ENCODE peak calls at places on chromosomes 2 and 18, in seven cellular contexts. N, B, E, X, F, L and U are unnamed samples.

GRCh38 chr2:97900806-97901205 is 94.9 kb downstream of the TMEM131 start:
- DNase-seq in F (no peak), N (no peak), E (no peak), B (no peak), X (no peak), L (no peak), U (no peak)

GRCh38 chr2:72148391-72148974 is 821 bp upstream of the CYP26B1 start:
- DNase-seq in L (no peak), B (peak; percentile 15), X (peak; percentile 25), N (peak; percentile 47), F (no peak), E (peak; percentile 79), U (no peak)

GRCh38 chr2:8310557-8311455 is 371.1 kb upstream of the ID2 start:
- DNase-seq in X (no peak), E (no peak), L (no peak), N (no peak), B (no peak), F (no peak), U (no peak)

GRCh38 chr2:78125042-78125441 is 602.9 kb upstream of the LRRTM4 start:
- DNase-seq in E (no peak), L (no peak), F (no peak), X (no peak), N (no peak), B (no peak), U (no peak)

GRCh38 chr2:168694876-168695275 is 107.6 kb upstream of the NOSTRIN start:
- DNase-seq in X (no peak), F (no peak), E (no peak), N (no peak), B (no peak), L (no peak), U (no peak)

GRCh38 chr2:197261808-197262226 is 48.8 kb downstream of the ANKRD44 start:
- DNase-seq in N (no peak), E (no peak), X (no peak), F (no peak), B (no peak), L (no peak), U (no peak)

GRCh38 chr2:204897561-204897960 is 352.3 kb downstream of the PARD3B start:
- DNase-seq in N (no peak), B (no peak), E (no peak), X (no peak), L (no peak), F (no peak), U (no peak)

GRCh38 chr18:79567481-79568147 is 112.0 kb upstream of the CTDP1 start:
- DNase-seq in L (no peak), F (no peak), X (no peak), N (no peak), B (peak; percentile 66), E (peak; percentile 65), U (no peak)

GRCh38 chr2:216925632-216926366 is 65.9 kb upstream of the TNP1 start:
- DNase-seq in N (no peak), L (no peak), B (no peak), F (no peak), E (no peak), X (no peak), U (no peak)

GRCh38 chr2:221569342-221570278 is 2.5 kb downstream of the EPHA4 start:
- DNase-seq in X (no peak), E (no peak), N (no peak), B (no peak), L (no peak), F (no peak), U (no peak)

GRCh38 chr18:3634250-3634939 is 184.4 kb downstream of the TGIF1 start:
- DNase-seq in L (no peak), E (no peak), F (no peak), N (no peak), X (no peak), B (no peak), U (no peak)

GRCh38 chr2:46983065-46983801 is 67.6 kb upstream of the MCFD2 start:
- DNase-seq in L (no peak), F (peak; percentile 61), N (peak; percentile 41), B (no peak), E (no peak), X (peak; percentile 33), U (peak; percentile 67)

GRCh38 chr18:3319399-3319798 is 57.5 kb downstream of the MYL12B start:
- DNase-seq in L (no peak), N (no peak), E (peak; percentile 58), X (no peak), B (no peak), F (no peak), U (no peak)

GRCh38 chr2:60555066-60555793 is 1.8 kb upstream of the BCL11A start:
- DNase-seq in E (peak; percentile 90), X (peak; percentile 72), B (peak; percentile 48), L (peak; percentile 36), F (no peak), N (peak; percentile 34), U (peak; percentile 39)

GRCh38 chr2:239724194-239724849 is 300.8 kb downstream of the NDUFA10 start:
- DNase-seq in F (no peak), E (peak; percentile 47), X (peak; percentile 16), B (no peak), N (no peak), L (no peak), U (no peak)

GRCh38 chr2:76825409-76825970 is 696.7 kb downstream of the LRRTM4 start:
- DNase-seq in N (no peak), X (no peak), F (no peak), E (no peak), B (no peak), L (no peak), U (no peak)

GRCh38 chr2:164692114-164692513 is 70.8 kb upstream of the GRB14 start:
- DNase-seq in B (no peak), L (no peak), N (no peak), F (no peak), X (no peak), E (no peak), U (no peak)

GRCh38 chr2:120298173-120298835 is 45.7 kb downstream of the RALB start:
- DNase-seq in B (no peak), X (no peak), L (no peak), N (peak; percentile 34), E (no peak), F (no peak), U (no peak)

GRCh38 chr2:200741468-200742202 is 70.1 kb upstream of the BZW1 start:
- DNase-seq in E (peak; percentile 33), X (peak; percentile 65), B (no peak), L (no peak), F (no peak), N (no peak), U (no peak)

GRCh38 chr2:101150306-101151140 is 659 bp downstream of the TBC1D8 start:
- DNase-seq in F (peak; percentile 61), L (no peak), N (peak; percentile 48), X (peak; percentile 57), B (no peak), E (peak; percentile 90), U (peak; percentile 23)

GRCh38 chr18:2237706-2238105 is 333.6 kb downstream of the METTL4 start:
- DNase-seq in N (no peak), F (no peak), X (no peak), L (no peak), B (no peak), E (no peak), U (no peak)

DNA sequence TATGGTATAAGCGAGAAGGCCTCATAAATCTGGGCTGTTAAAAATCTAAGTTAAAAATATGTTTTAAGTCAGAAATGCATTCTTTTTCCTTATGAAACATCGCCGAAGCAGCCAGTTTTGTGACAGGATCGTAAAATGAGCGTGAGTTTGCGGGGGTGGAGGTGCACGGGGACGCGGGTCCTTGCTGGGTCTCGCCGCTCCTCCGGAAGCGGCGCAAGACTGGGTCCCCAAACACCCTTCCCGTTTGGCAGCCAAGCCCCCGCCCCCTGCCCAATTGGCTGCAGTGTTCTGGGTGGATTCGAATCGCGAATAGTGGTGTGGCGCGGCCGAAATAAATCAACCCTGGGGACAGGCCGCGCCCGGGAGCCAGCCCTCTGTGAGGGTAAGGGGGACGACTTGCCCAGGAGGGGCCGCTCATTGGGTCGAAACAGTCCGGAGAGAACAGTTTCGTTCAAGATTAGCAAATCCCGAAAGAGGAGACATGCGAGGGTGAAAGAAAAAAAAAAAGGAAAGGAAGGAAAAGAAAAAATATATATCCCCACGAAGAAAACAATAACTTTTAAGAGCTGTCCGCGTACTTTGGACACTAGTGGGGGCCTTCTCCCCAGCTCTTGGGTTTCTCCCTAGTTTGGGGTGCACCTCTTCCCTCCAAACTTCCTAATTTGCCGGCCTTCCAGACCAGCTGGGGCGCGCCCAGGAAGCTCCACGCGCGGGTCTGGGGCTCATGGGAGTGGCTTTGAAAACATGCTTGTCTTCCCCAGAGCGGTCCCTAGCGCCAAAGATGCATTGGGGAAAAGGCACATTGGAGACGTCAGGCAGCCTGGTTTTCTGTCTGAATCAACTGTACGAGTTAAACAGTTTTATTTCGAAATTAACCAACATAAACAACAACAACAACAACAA is 3.1 kb upstream of the GATA6 start:
- DNase-seq in E (peak; percentile 85), X (peak; percentile 69), L (no peak), N (no peak), B (no peak), F (no peak), U (no peak)
- TF ChIP-seq POLR2A in E (peak; percentile 69), X (no peak), L (no peak), N (no peak), B (no peak), F (no peak), U (no peak)

GRCh38 chr2:73984203-73984921 is at the start of gene TET3:
- DNase-seq in N (peak; percentile 86), E (peak; percentile 94), B (no peak), L (no peak), F (peak; percentile 64), X (peak; percentile 67), U (peak; percentile 66)
- TF ChIP-seq POLR2AphosphoS5 in N (no peak), E (no peak), B (no peak), L (no peak), F (no peak), X (no peak), U (no peak)

GRCh38 chr2:30266705-30267104 is 35.4 kb downstream of the LBH start:
- DNase-seq in N (no peak), B (no peak), L (no peak), F (no peak), E (no peak), X (no peak), U (no peak)
- TF ChIP-seq POLR2A in N (no peak), B (no peak), L (no peak), F (no peak), E (no peak), X (no peak), U (no peak)

DNA sequence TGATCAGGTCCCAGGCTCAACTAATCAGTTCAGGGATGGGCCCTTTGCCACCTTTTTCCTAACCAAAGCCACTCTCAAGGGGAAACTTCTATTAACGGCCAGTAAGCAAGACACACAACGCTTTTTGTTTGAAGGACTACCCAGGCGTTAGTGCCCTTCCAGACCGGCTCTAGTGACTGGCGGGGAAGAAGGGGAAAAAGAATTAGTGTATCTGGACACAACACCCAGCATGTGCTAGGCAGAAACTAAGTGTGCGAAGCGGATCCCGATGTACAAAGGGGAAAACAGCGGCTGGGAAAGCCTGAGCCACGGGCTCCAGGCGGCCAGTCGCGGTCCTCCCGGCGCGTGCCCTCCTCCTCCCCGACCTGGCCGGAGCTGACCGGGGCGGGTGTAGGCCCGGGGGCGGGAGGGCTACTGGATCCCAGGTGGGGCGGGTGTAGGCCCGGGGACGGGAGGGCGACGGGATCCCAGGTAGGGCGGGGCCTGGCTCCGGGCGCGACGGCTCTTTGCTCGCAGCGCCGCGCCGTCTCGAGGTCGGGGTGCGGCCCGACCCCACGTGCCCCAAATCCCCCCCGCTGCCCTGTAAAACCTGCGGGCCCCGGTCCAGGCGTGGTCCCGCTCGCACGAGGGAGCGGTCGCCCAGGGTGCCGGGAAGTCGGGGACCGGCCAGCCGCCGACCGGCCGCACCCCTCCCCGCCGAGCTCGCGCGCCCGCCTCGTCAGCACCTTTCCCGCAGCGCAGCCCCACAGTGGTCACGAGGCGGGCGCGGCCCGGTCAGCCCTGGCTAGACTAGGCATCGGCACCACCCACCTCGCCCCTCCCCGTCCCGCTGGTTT is 48.8 kb downstream of the C2orf42 start:
- DNase-seq in B (peak; percentile 35), E (no peak), F (no peak), N (peak; percentile 88), X (peak; percentile 80), L (peak; percentile 32), U (no peak)
- TF ChIP-seq POLR2AphosphoS5 in B (peak; percentile 65), E (no peak), F (peak; percentile 65), N (no peak), X (no peak), L (peak; percentile 75), U (peak; percentile 78)